ENCODE peak calls at places on chromosomes 13 and 19, in nine cellular contexts. Q is activated T-cell treated with anti-CD3 and anti-CD28 coated beads, Interleukin-2, amount 50 U/mL, for 24 hours; X is posterior vena cava; A is C1 segment of cervical spinal cord; C is stimulated activated CD8-positive, alpha-beta memory T cell treated with anti-CD3 and anti-CD28 coated beads, Interleukin-7, amount 100 ng/mL, for 1 hour; M is T-helper 17 cell; Z is activated CD4-positive, alpha-beta T cell treated with anti-CD3 and anti-CD28 coated beads for 24 hours; W is fibroblast of lung; K is cardiac muscle cell. I is an unnamed sample.

GRCh38 chr19:19489804-19490204 is 25.5 kb downstream of the TSSK6 start:
- DNase-seq in M (no peak), X (no peak), A (no peak), Q (peak), C (no peak), Z (no peak), K (peak), W (no peak), I (no peak)

GRCh38 chr13:114142640-114143490 is 10.4 kb upstream of the RASA3 start:
- DNase-seq in X (peak), Q (peak), Z (no peak), M (peak), K (no peak), W (no peak), A (no peak), C (peak), I (no peak)

GRCh38 chr19:1469200-1469935 is 9.6 kb downstream of the C19orf25 start:
- DNase-seq in Q (peak), C (no peak), X (no peak), A (no peak), M (no peak), K (peak), W (no peak), Z (no peak), I (no peak)

GRCh38 chr13:110683203-110683883 is 22.6 kb downstream of the CARS2 start:
- DNase-seq in Q (no peak), C (no peak), M (no peak), K (peak), W (no peak), Z (no peak), X (no peak), A (no peak), I (no peak)

GRCh38 chr13:60689076-60689475 is 292.1 kb downstream of the TDRD3 start:
- DNase-seq in X (no peak), Q (no peak), Z (no peak), A (no peak), C (no peak), M (no peak), W (no peak), K (no peak), I (no peak)

GRCh38 chr19:55005684-55006488 is 32.2 kb downstream of the GP6 start:
- DNase-seq in Z (peak), A (no peak), K (peak), X (no peak), M (peak), C (peak), W (peak), Q (peak), I (no peak)

GRCh38 chr13:23516706-23517105 is 53.5 kb upstream of the TNFRSF19 start:
- DNase-seq in Q (no peak), M (no peak), X (no peak), K (no peak), C (no peak), A (no peak), Z (no peak), W (peak), I (no peak)

GRCh38 chr19:38506723-38507550 is 73.4 kb downstream of the RYR1 start:
- DNase-seq in K (peak), X (peak), Q (peak), W (peak), Z (no peak), A (no peak), C (peak), M (peak), I (peak)

GRCh38 chr13:98060282-98060681 is 82.6 kb upstream of the FARP1 start:
- DNase-seq in K (no peak), A (no peak), M (no peak), X (no peak), Z (no peak), Q (no peak), W (peak), C (no peak), I (no peak)

GRCh38 chr19:2627855-2628254 is 74.6 kb downstream of the GNG7 start:
- DNase-seq in C (no peak), X (no peak), A (no peak), K (no peak), Q (no peak), W (peak), Z (no peak), M (no peak), I (no peak)

GRCh38 chr13:112963641-112964040 is 5.4 kb upstream of the MCF2L start:
- DNase-seq in Q (no peak), C (no peak), Z (no peak), A (no peak), X (peak), W (no peak), K (no peak), M (no peak), I (no peak)